ENCODE peak calls at places on chromosome 2, in seven cellular contexts. X is Caki2; Y is T-helper 9 cell; Z is germinal center; U is stimulated activated CD4-positive, alpha-beta T cell treated with anti-CD3 and anti-CD28 coated beads, Interleukin-12 subunit alpha, Interleukin-12 subunit beta, amount 100 ng/mL, for 4 hours; F is naive B cell; G is heart left ventricle. R is an unnamed sample.

GRCh38 chr2:240968731-240969624 is 29.4 kb upstream of the SNED1 start:
- DNase-seq in F (no peak), G (peak), X (no peak), Z (no peak), U (no peak), Y (no peak), R (no peak)

GRCh38 chr2:33015421-33016142 is 68.8 kb downstream of the LTBP1 start:
- DNase-seq in G (no peak), F (no peak), Z (no peak), Y (no peak), X (peak), U (no peak), R (no peak)

GRCh38 chr2:201883970-201884369 is 77.6 kb downstream of the CDK15 start:
- DNase-seq in Z (no peak), Y (no peak), F (no peak), X (no peak), U (no peak), G (no peak), R (no peak)

GRCh38 chr2:182372661-182373060 is 54.2 kb downstream of the PDE1A start:
- DNase-seq in G (peak), Y (no peak), U (no peak), X (peak), Z (no peak), F (no peak), R (no peak)

GRCh38 chr2:149902104-149902503 is 314.5 kb upstream of the MMADHC start:
- DNase-seq in X (no peak), G (peak), F (no peak), U (no peak), Y (no peak), Z (no peak), R (no peak)

GRCh38 chr2:128369126-128369555 is 50.5 kb upstream of the HS6ST1 start:
- DNase-seq in U (no peak), F (no peak), X (no peak), Z (no peak), Y (no peak), G (no peak), R (peak)

GRCh38 chr2:30165050-30165520 is 18.3 kb downstream of the YPEL5 start:
- DNase-seq in F (peak), G (peak), Y (peak), X (peak), Z (peak), U (peak), R (peak)

GRCh38 chr2:164841719-164842623 is at the start of gene COBLL1:
- DNase-seq in Z (peak), G (peak), X (peak), Y (peak), U (peak), F (peak), R (peak)